ENCODE peak calls at places on chromosomes 2 and 18, in five cellular contexts. G is heart left ventricle; M is EH; S is stimulated activated CD8-positive, alpha-beta memory T cell treated with anti-CD3 and anti-CD28 coated beads, Interleukin-4, amount 100 ng/mL, for 4 hours; L is non-pigmented ciliary epithelial cell. H is an unnamed sample.

GRCh38 chr18:54736981-54737380 is 91.3 kb upstream of the RAB27B start:
- DNase-seq in M (no peak), G (no peak), S (no peak), L (no peak), H (no peak)

GRCh38 chr2:54122171-54122935 is 6.9 kb downstream of the ACYP2 start:
- DNase-seq in L (peak), G (no peak), S (no peak), M (peak), H (no peak)

GRCh38 chr2:230913406-230913805 is 11.6 kb downstream of the GPR55 start:
- DNase-seq in G (no peak), M (peak), S (no peak), L (no peak), H (peak)

GRCh38 chr2:170369894-170370293 is 191.9 kb downstream of the MYO3B start:
- DNase-seq in M (peak), S (no peak), G (no peak), L (peak), H (no peak)

GRCh38 chr2:18991177-18992168 is 366.9 kb downstream of the OSR1 start:
- DNase-seq in S (no peak), M (peak), L (peak), G (peak), H (peak)

GRCh38 chr2:10668402-10669012 is 21.3 kb downstream of the NOL10 start:
- DNase-seq in M (peak), L (no peak), G (no peak), S (no peak), H (peak)

GRCh38 chr2:168246483-168247340 is 683 bp downstream of the STK39 start:
- DNase-seq in M (peak), S (peak), G (peak), L (no peak), H (peak)

GRCh38 chr18:14086459-14087231 is 45.6 kb downstream of the ZNF519 start:
- DNase-seq in S (no peak), M (peak), L (no peak), G (no peak), H (no peak)

GRCh38 chr18:70384181-70384790 is 95.4 kb downstream of the SOCS6 start:
- DNase-seq in L (peak), G (no peak), S (no peak), M (peak), H (peak)

GRCh38 chr18:79625195-79625923 is 54.2 kb upstream of the CTDP1 start:
- DNase-seq in G (peak), M (no peak), S (no peak), L (no peak), H (no peak)

GRCh38 chr2:62140785-62141740 is 54.9 kb upstream of the B3GNT2 start:
- DNase-seq in L (no peak), G (no peak), M (no peak), S (no peak), H (no peak)

GRCh38 chr2:124081154-124081771 is 56.2 kb downstream of the CNTNAP5 start:
- DNase-seq in M (no peak), L (no peak), G (no peak), S (no peak), H (no peak)

GRCh38 chr18:6444484-6445228 is 29.9 kb upstream of the L3MBTL4 start:
- DNase-seq in L (no peak), G (no peak), S (no peak), M (no peak), H (no peak)

GRCh38 chr2:176699098-176699497 is 429.9 kb downstream of the MTX2 start:
- DNase-seq in M (no peak), L (no peak), G (no peak), S (no peak), H (no peak)

GRCh38 chr18:25313274-25313673 is 38.7 kb downstream of the ZNF521 start:
- DNase-seq in G (no peak), L (no peak), S (no peak), M (no peak), H (no peak)

GRCh38 chr2:19027621-19028020 is 330.8 kb downstream of the OSR1 start:
- DNase-seq in G (no peak), M (no peak), L (no peak), S (no peak), H (no peak)

GRCh38 chr2:18218160-18218933 is 339.9 kb downstream of the KCNS3 start:
- DNase-seq in L (no peak), M (no peak), S (no peak), G (no peak), H (no peak)

GRCh38 chr2:207805566-207806226 is 36.0 kb upstream of the FZD5 start:
- DNase-seq in L (no peak), G (no peak), S (no peak), M (peak), H (no peak)

GRCh38 chr18:73563345-73563744 is 584.3 kb downstream of the FBXO15 start:
- DNase-seq in G (no peak), L (peak), S (no peak), M (peak), H (no peak)

GRCh38 chr2:226985227-226985946 is 149.5 kb downstream of the RHBDD1 start:
- DNase-seq in G (no peak), M (peak), L (peak), S (no peak), H (peak)

GRCh38 chr2:15265889-15266288 is 295.2 kb downstream of the NBAS start:
- DNase-seq in M (no peak), G (no peak), L (no peak), S (no peak), H (no peak)

GRCh38 chr2:59354498-59354897 is 1113.4 kb upstream of the FANCL start:
- DNase-seq in G (no peak), M (no peak), L (no peak), S (no peak), H (no peak)

GRCh38 chr2:7999683-8000476 is 682.0 kb upstream of the ID2 start:
- DNase-seq in M (no peak), S (no peak), L (no peak), G (no peak), H (no peak)

GRCh38 chr2:22355816-22356433 is 1029.1 kb upstream of the KLHL29 start:
- DNase-seq in L (no peak), G (peak), S (peak), M (peak), H (peak)

GRCh38 chr2:129129087-129129486 is 810.4 kb upstream of the HS6ST1 start:
- DNase-seq in G (no peak), L (no peak), S (no peak), M (no peak), H (no peak)

GRCh38 chr2:151575338-151575737 is 158.9 kb downstream of the NEB start:
- DNase-seq in G (no peak), M (peak), S (no peak), L (no peak), H (no peak)

GRCh38 chr2:1884933-1885580 is 140.7 kb upstream of the PXDN start:
- DNase-seq in G (peak), M (peak), S (no peak), L (peak), H (no peak)

GRCh38 chr18:48194787-48195186 is 214.4 kb downstream of the ZBTB7C start:
- DNase-seq in M (no peak), S (no peak), L (no peak), G (no peak), H (no peak)

GRCh38 chr2:189045836-189046235 is 71.7 kb downstream of the COL3A1 start:
- DNase-seq in G (no peak), L (no peak), M (no peak), S (no peak), H (no peak)

GRCh38 chr2:158099716-158100115 is 2.0 kb upstream of the UPP2 start:
- DNase-seq in M (no peak), G (no peak), S (no peak), L (peak), H (no peak)

GRCh38 chr2:28445448-28446258 is 50.2 kb upstream of the PLB1 start:
- DNase-seq in M (peak), G (peak), L (peak), S (no peak), H (no peak)

GRCh38 chr18:63261029-63261428 is 58.5 kb downstream of the BCL2 start:
- DNase-seq in M (no peak), L (no peak), G (no peak), S (no peak), H (no peak)

GRCh38 chr18:51051105-51051712 is 21.2 kb downstream of the SMAD4 start:
- DNase-seq in S (no peak), M (peak), G (no peak), L (no peak), H (no peak)